ENCODE peak calls at places on chromosomes 12 and 14, in five cellular contexts. Z is adrenal gland, F is thoracic aorta, K is vagina, A is esophagus squamous epithelium. P is an unnamed sample.

GRCh38 chr12:68233498-68233897 is 7.9 kb upstream of the IL26 start:
- DNase-seq in Z (no peak), F (no peak), K (no peak), A (no peak), P (no peak)

GRCh38 chr12:106284294-106285105 is 18.0 kb upstream of the TCP11L2 start:
- DNase-seq in Z (no peak), F (no peak), K (no peak), A (no peak), P (no peak)

GRCh38 chr14:105180598-105181528 is at the start of gene NUDT14:
- DNase-seq in Z (peak), F (no peak), K (no peak), A (peak), P (peak)

GRCh38 chr14:35336171-35337073 is 44.2 kb downstream of the PSMA6 start:
- DNase-seq in Z (peak), F (peak), K (no peak), A (peak), P (no peak)

GRCh38 chr12:24821691-24822090 is 127.2 kb downstream of the BCAT1 start:
- DNase-seq in Z (no peak), F (no peak), K (no peak), A (no peak), P (no peak)

GRCh38 chr12:9367201-9367600 is 159.0 kb upstream of the PZP start:
- DNase-seq in Z (peak), F (no peak), K (no peak), A (no peak), P (no peak)

GRCh38 chr14:100898465-100898864 is 5.1 kb downstream of the RTL1 start:
- DNase-seq in Z (no peak), F (no peak), K (no peak), A (no peak), P (no peak)

GRCh38 chr14:58703149-58703509 is 65.4 kb downstream of the DACT1 start:
- DNase-seq in Z (no peak), F (no peak), K (no peak), A (no peak), P (no peak)

GRCh38 chr14:37819155-37820015 is 224.0 kb downstream of the TTC6 start:
- DNase-seq in Z (no peak), F (no peak), K (no peak), A (no peak), P (no peak)

GRCh38 chr12:95790025-95790911 is at the start of gene NTN4:
- DNase-seq in Z (peak), F (no peak), K (no peak), A (no peak), P (peak)

GRCh38 chr14:105854600-105855245 is 328.3 kb downstream of the TMEM121 start:
- DNase-seq in Z (peak), F (no peak), K (no peak), A (no peak), P (no peak)

GRCh38 chr12:31896514-31897039 is 62.6 kb upstream of the RESF1 start:
- DNase-seq in Z (peak), F (no peak), K (no peak), A (peak), P (no peak)

GRCh38 chr12:64943686-64944085 is 119.2 kb downstream of the TBC1D30 start:
- DNase-seq in Z (no peak), F (no peak), K (no peak), A (no peak), P (no peak)

GRCh38 chr14:96626916-96627315 is 124.7 kb downstream of the PAPOLA start:
- DNase-seq in Z (peak), F (no peak), K (peak), A (no peak), P (no peak)

GRCh38 chr14:78673845-78674244 is 503.7 kb downstream of the NRXN3 start:
- DNase-seq in Z (no peak), F (no peak), K (no peak), A (no peak), P (peak)

GRCh38 chr12:96445743-96446655 is 43.4 kb upstream of the CFAP54 start:
- DNase-seq in Z (no peak), F (no peak), K (no peak), A (no peak), P (no peak)

GRCh38 chr14:62655161-62655560 is 390.1 kb downstream of the KCNH5 start:
- DNase-seq in Z (no peak), F (no peak), K (no peak), A (no peak), P (peak)

GRCh38 chr12:6965026-6965661 is 5.3 kb downstream of the PHB2 start:
- DNase-seq in Z (peak), F (no peak), K (no peak), A (no peak), P (peak)

GRCh38 chr12:44930972-44931600 is 55.0 kb upstream of the NELL2 start:
- DNase-seq in Z (no peak), F (no peak), K (no peak), A (no peak), P (no peak)

GRCh38 chr14:76531085-76531484 is 155.1 kb downstream of the ESRRB start:
- DNase-seq in Z (no peak), F (no peak), K (no peak), A (no peak), P (no peak)

DNA sequence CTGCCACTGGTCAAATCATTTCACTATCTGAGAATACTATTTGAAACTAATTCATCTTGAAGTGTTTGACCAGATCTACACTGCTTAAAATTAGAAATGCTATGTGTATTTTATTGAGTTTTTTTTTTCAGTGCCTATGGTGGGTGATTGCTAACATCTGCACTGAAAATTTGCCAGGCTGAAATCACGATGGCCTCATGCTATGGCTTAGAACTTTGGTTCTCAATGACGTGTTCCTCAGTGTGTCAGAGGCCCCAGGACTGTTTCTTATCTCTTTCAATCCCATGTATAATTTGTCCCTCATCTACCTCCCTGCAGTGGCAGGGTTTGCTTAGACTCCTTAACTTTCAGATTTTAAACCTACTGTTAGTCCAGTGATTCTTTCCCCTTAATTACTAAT is 36.2 kb upstream of the NKX2-8 start:
- DNase-seq in Z (no peak), F (no peak), K (no peak), A (no peak), P (no peak)
- H3K4me3 ChIP-seq in Z (no peak), F (no peak), K (no peak), A (no peak), P (no peak)

GRCh38 chr14:71515520-71515919 is 416.7 kb upstream of the RGS6 start:
- DNase-seq in Z (no peak), F (no peak), K (no peak), A (no peak), P (no peak)

GRCh38 chr14:71507681-71508080 is 424.5 kb upstream of the RGS6 start:
- DNase-seq in Z (no peak), F (no peak), K (no peak), A (no peak), P (no peak)

GRCh38 chr14:71511152-71511551 is 421.1 kb upstream of the RGS6 start:
- DNase-seq in Z (no peak), F (no peak), K (no peak), A (no peak), P (no peak)
- H3K27ac ChIP-seq in Z (no peak), F (no peak), K (no peak), A (no peak), P (no peak)

GRCh38 chr14:23093526-23093925 is 1.4 kb downstream of the ACIN1 start:
- DNase-seq in Z (no peak), F (no peak), K (no peak), A (no peak), P (no peak)

GRCh38 chr14:23091294-23092225 is 3.4 kb downstream of the ACIN1 start:
- DNase-seq in Z (no peak), F (no peak), K (peak), A (no peak), P (no peak)

GRCh38 chr14:23094666-23095195 is at the start of gene ACIN1:
- DNase-seq in Z (peak), F (peak), K (no peak), A (no peak), P (peak)

GRCh38 chr14:23093993-23094665 is 807 bp downstream of the ACIN1 start:
- DNase-seq in Z (no peak), F (no peak), K (peak), A (no peak), P (no peak)

DNA sequence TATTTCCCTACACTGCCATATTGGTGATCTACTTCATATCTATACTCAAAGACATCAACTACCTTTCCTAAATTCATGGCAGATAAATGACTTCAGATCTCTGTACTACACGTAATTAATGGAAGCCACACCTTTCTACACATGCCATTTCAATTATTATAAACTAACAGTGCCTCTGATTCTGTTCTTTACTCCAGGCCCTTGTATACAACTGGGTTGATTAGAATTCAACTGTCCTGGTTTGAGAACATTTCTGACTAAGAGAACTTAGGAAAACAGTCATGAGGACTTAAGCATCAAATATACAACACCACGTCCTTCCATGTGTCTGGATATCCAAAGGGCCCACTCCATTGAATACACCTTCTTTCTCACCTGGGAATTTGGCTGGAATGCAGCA is 1.8 kb downstream of the ACIN1 start:
- DNase-seq in Z (no peak), F (no peak), K (no peak), A (no peak), P (no peak)
- H3K4me3 ChIP-seq in Z (peak), F (peak), K (peak), A (peak), P (no peak)

DNA sequence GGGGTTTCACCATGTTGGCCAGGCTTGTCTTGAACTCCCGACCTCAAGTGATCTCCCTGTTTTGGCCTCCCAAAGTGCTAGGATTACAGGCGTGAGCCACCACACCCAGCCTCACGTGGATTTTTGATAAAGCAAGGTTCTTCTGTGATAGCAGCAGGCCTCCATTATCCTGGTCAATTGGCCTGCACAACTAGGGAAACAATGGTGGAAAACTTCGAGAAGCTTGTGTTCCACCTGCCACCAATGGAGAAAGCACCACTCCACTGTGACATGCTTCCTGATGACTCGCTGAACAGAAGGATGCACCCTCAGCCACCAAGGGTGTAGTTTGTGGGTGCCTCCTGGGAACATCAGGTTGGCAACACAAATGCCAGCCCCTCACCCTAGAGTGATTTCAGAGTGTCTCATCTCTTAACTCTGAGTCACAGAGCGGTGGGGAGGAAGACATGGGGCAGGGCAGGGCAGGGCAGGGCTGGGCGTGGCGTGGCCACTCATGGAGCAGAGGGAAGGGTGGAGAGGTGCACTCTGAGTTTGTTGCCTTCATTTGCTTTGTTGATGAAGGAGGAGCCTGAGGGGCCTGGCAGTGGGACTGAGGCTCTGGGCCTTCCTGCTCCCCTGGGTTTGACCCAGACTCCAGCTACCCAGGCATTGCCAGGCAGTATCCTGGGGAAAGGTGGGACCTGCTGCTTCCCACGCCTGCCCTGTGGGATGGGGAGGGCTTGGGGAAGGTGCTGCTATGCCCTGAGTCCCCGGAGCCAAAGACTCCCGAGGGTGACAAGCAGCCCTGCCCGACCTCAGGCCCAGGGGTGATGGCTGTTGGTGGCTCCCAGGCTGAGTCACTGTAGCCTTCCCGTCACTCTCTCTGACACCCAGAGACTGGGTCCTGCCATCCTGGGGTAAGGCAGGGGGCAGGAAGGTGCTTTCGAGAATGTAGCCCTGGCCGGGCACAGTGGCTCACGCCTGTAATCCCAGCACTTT is 18.0 kb upstream of the ANKRD9 start:
- DNase-seq in Z (no peak), F (no peak), K (no peak), A (no peak), P (no peak)
- H3K27ac ChIP-seq in Z (no peak), F (no peak), K (peak), A (peak), P (no peak)

GRCh38 chr14:103205541-103205906 is 82.3 kb downstream of the TNFAIP2 start:
- DNase-seq in Z (no peak), F (no peak), K (no peak), A (no peak), P (no peak)
- H3K4me3 ChIP-seq in Z (no peak), F (no peak), K (peak), A (peak), P (no peak)